ENCODE peak calls at places on chromosomes 7 and 10, in four cellular contexts. T is body of pancreas, X is transverse colon, O is sigmoid colon. B is an unnamed sample.

GRCh38 chr10:104120903-104121484 is 977 bp upstream of the SFR1 start:
- DNase-seq in T (peak), X (peak), O (peak), B (peak)

GRCh38 chr10:119422685-119423509 is 119.6 kb downstream of the RGS10 start:
- DNase-seq in T (no peak), X (no peak), O (no peak), B (no peak)

GRCh38 chr7:133330085-133330484 is 77.2 kb downstream of the EXOC4 start:
- DNase-seq in T (no peak), X (no peak), O (no peak), B (no peak)

GRCh38 chr7:115618676-115619075 is 411.9 kb downstream of the TFEC start:
- DNase-seq in T (no peak), X (no peak), O (no peak), B (no peak)

GRCh38 chr7:130909161-130909836 is 175.3 kb upstream of the KLF14 start:
- DNase-seq in T (no peak), X (no peak), O (no peak), B (no peak)

GRCh38 chr10:82814635-82815034 is 939.6 kb downstream of the NRG3 start:
- DNase-seq in T (no peak), X (no peak), O (no peak), B (no peak)

GRCh38 chr7:32092346-32092745 is 22.1 kb upstream of the PDE1C start:
- DNase-seq in T (no peak), X (no peak), O (no peak), B (no peak)

GRCh38 chr7:99000196-99000903 is 122.0 kb downstream of the TRRAP start:
- DNase-seq in T (no peak), X (no peak), O (no peak), B (no peak)

GRCh38 chr10:125991009-125991788 is 94.8 kb downstream of the FANK1 start:
- DNase-seq in T (no peak), X (no peak), O (no peak), B (no peak)

GRCh38 chr7:102306916-102307677 is 20.4 kb downstream of the SH2B2 start:
- DNase-seq in T (peak), X (peak), O (no peak), B (no peak)

GRCh38 chr10:8365935-8366911 is 311.7 kb downstream of the GATA3 start:
- DNase-seq in T (no peak), X (no peak), O (no peak), B (peak)

GRCh38 chr10:92873029-92873428 is 24.7 kb downstream of the EXOC6 start:
- DNase-seq in T (no peak), X (no peak), O (no peak), B (no peak)

GRCh38 chr7:75951506-75951905 is 36.6 kb downstream of the POR start:
- DNase-seq in T (no peak), X (no peak), O (no peak), B (no peak)

GRCh38 chr7:51356849-51357516 is 40.4 kb upstream of the COBL start:
- DNase-seq in T (peak), X (no peak), O (no peak), B (no peak)

GRCh38 chr7:151057038-151057736 is 510 bp downstream of the CDK5 start:
- DNase-seq in T (no peak), X (no peak), O (peak), B (peak)

GRCh38 chr7:57204411-57204811 is 72.2 kb upstream of the ZNF479 start:
- DNase-seq in T (no peak), X (no peak), O (no peak), B (no peak)

GRCh38 chr10:19874791-19875190 is 58.6 kb downstream of the PLXDC2 start:
- DNase-seq in T (no peak), X (no peak), O (no peak), B (no peak)

GRCh38 chr7:16428672-16429071 is 7.3 kb upstream of the CRPPA start:
- DNase-seq in T (no peak), X (peak), O (no peak), B (no peak)

GRCh38 chr10:98168147-98168546 is 33.7 kb downstream of the R3HCC1L start:
- DNase-seq in T (no peak), X (no peak), O (no peak), B (no peak)

GRCh38 chr10:51230828-51231227 is 156.5 kb downstream of the PRKG1 start:
- DNase-seq in T (no peak), X (no peak), O (no peak), B (no peak)

GRCh38 chr7:75958802-75959543 is 35.4 kb downstream of the TMEM120A start:
- DNase-seq in T (no peak), X (no peak), O (no peak), B (no peak)

GRCh38 chr10:5681930-5682329 is 2.7 kb upstream of the TASOR2 start:
- DNase-seq in T (no peak), X (no peak), O (no peak), B (no peak)

GRCh38 chr10:5684971-5685763 is 529 bp downstream of the TASOR2 start:
- DNase-seq in T (peak), X (peak), O (peak), B (no peak)

GRCh38 chr10:5685764-5686240 is 1.2 kb downstream of the TASOR2 start:
- DNase-seq in T (no peak), X (no peak), O (no peak), B (no peak)

GRCh38 chr10:5683065-5683464 is 1.6 kb upstream of the TASOR2 start:
- DNase-seq in T (no peak), X (no peak), O (no peak), B (no peak)

DNA sequence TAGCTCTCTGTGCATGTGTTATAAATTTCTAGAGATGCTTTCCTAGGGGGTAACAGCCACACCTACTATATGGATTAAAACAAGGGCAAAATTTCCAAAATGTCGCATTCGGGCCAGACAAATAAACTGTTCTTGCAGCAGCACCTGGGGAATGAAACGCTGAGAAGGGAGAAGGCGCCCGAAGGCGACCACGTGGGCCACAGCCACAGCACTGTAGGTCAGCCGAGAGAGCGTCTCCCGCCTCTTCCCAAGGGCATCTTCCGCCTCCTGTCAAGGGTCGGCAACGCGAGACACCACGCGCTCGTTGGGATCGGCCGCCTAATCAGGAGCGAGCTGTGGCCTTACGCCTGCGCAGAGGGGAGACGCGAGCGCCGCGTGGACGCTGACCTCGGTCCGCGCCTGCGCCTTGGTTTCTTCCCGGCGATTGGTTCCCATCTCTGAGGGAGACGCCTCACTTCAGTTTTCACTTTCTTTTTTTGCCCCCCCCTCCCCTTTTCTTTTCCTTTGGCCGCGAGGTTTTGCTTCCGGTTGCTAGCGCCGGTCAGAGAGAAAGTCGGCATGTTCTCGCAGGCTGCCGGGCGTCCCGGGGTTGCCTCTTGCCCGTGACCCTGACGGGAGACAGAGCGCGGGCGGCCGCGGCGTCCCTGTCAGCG is at the start of gene TASOR2:
- DNase-seq in T (peak), X (peak), O (peak), B (peak)
- TF ChIP-seq POLR2A in T (peak), X (peak), O (no peak), B (peak)

GRCh38 chr7:100091411-100092181 is 2.8 kb downstream of the COPS6 start:
- DNase-seq in T (no peak), X (no peak), O (no peak), B (no peak)
- TF ChIP-seq POLR2A in T (no peak), X (no peak), O (no peak), B (no peak)

DNA sequence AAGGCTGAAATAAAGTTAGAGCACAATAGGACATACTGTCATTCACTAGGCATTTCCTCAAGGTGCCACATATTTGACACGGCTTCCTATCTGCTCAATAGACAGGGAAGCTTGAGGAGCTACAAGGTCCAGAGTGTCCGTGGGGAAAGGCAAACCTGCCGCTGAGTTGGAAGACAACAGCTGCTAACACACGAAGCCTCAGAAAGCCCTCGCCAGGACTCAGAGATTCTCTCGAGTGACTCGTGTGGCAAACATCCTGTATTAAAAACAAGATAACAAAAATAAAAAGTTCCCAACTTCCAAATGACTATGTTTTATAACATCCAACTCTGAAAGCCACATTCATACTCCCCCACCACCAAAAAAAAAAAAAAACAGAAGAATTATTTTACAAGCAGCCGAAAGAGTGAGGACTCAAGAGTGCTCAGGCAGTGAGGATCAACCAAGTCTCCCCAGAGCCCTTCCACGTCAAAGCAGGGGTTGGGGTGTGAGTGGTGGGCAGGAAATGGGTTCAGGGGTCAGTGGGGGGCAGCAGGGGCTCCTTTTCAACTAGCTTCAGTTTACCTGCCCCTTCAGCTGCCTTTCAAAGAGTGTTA is 67.6 kb downstream of the STK17A start:
- DNase-seq in T (no peak), X (no peak), O (no peak), B (no peak)
- TF ChIP-seq POLR2A in T (no peak), X (no peak), O (no peak), B (no peak)

GRCh38 chr7:140062528-140063299 is at the start of gene PARP12:
- DNase-seq in T (peak), X (peak), O (peak), B (peak)
- TF ChIP-seq POLR2A in T (peak), X (peak), O (peak), B (peak)

GRCh38 chr7:17942231-17942630 is 1.9 kb upstream of the SNX13 start:
- DNase-seq in T (no peak), X (no peak), O (no peak), B (no peak)

GRCh38 chr7:17941171-17941490 is 837 bp upstream of the SNX13 start:
- DNase-seq in T (no peak), X (no peak), O (no peak), B (no peak)

GRCh38 chr7:17939670-17940301 is 508 bp downstream of the SNX13 start:
- DNase-seq in T (peak), X (peak), O (peak), B (peak)

GRCh38 chr7:17939111-17939669 is 1.1 kb downstream of the SNX13 start:
- DNase-seq in T (no peak), X (no peak), O (no peak), B (no peak)

DNA sequence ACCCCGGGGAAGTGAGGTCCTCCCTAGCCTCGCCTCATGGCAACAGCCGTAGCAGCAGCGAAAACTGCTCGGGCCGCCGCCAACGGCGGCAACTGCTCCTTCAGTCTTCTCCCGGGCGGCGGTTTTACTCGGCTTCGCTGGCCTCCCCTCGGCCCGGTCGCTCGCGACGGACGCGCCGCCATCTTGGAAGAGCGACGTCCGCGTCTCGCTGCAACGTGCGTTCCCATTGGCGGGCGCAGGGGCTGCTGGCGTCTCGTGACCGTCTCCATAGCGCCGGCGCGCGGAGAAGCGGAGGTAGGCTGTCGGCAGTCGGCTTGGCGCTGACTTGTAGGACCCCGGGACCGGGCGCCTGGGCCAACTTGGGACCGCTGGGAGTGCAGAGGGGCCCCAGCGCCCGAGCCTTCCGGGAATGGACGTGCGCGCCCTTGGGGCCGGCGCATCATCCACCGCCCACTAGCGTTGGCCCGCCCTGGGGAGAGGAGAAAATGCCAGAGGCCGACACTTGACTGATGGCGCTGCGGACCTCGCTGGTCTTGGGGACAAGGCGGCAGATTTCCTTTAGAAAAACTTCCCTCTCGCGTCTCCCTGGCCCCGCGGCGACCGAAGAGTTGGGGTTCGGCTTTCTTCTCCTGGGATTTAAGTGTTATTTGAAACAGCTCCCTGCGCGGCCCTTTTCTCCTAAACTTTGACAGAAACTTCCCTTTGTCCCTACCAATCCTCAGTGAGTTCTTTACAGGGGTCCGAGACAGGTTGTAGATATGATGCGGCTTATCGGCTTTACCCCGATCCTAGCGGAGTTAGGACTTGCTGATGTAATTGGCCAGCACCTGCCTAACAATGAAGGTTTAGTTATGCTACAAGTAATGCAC is at the start of gene SNX13:
- DNase-seq in T (peak), X (peak), O (peak), B (peak)
- TF ChIP-seq POLR2A in T (peak), X (peak), O (peak), B (peak)

GRCh38 chr10:128210215-128211063 is 84.2 kb upstream of the MKI67 start:
- DNase-seq in T (peak), X (peak), O (peak), B (no peak)
- TF ChIP-seq POLR2A in T (peak), X (peak), O (no peak), B (no peak)

GRCh38 chr7:139899328-139900020 is 70.4 kb downstream of the TBXAS1 start:
- DNase-seq in T (no peak), X (no peak), O (no peak), B (no peak)

GRCh38 chr7:139901411-139901810 is 72.3 kb downstream of the TBXAS1 start:
- DNase-seq in T (no peak), X (no peak), O (no peak), B (no peak)

GRCh38 chr7:139906879-139907278 is 77.8 kb downstream of the TBXAS1 start:
- DNase-seq in T (no peak), X (no peak), O (no peak), B (no peak)

GRCh38 chr7:139901840-139902370 is 72.8 kb downstream of the TBXAS1 start:
- DNase-seq in T (no peak), X (no peak), O (no peak), B (no peak)

GRCh38 chr7:139902436-139903102 is 73.5 kb downstream of the TBXAS1 start:
- DNase-seq in T (no peak), X (no peak), O (no peak), B (no peak)
- TF ChIP-seq POLR2A in T (no peak), X (no peak), O (no peak), B (no peak)

GRCh38 chr7:125032943-125033342 is 103.3 kb upstream of the POT1 start:
- DNase-seq in T (no peak), X (no peak), O (no peak), B (no peak)

GRCh38 chr7:125033506-125033905 is 103.9 kb upstream of the POT1 start:
- DNase-seq in T (peak), X (no peak), O (no peak), B (no peak)

GRCh38 chr7:125025620-125026019 is 96.0 kb upstream of the POT1 start:
- DNase-seq in T (no peak), X (no peak), O (no peak), B (no peak)

DNA sequence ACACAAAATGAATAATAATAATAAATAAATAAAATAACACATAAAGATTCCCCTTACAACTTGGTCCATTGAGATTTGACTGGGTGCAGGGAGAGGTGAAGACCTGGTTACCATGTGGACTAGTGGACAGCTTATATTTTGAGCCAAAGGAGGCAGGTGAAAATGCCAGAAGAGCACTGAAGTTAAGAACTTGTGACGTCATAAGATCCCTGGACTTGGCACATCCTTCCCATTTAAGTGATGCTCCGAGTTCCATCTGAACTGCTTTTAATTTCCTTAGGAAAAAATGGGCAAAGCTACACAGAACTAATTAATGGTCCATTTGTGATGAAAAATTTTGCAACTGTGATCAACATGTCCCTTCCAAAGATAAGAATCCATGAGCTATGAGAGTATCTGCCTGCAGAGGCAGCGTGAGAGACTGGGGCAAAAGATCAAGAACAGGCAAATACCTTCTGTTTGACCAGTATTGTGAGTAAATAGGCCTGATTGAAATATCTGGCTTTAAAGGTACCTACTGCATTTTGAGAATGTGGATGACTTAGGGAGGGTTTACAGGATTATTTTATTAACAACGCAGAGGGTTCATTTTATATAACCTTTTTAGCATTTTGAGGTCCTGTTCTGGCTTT is 101.2 kb upstream of the POT1 start:
- DNase-seq in T (no peak), X (no peak), O (no peak), B (no peak)
- TF ChIP-seq POLR2A in T (no peak), X (no peak), O (no peak), B (no peak)

DNA sequence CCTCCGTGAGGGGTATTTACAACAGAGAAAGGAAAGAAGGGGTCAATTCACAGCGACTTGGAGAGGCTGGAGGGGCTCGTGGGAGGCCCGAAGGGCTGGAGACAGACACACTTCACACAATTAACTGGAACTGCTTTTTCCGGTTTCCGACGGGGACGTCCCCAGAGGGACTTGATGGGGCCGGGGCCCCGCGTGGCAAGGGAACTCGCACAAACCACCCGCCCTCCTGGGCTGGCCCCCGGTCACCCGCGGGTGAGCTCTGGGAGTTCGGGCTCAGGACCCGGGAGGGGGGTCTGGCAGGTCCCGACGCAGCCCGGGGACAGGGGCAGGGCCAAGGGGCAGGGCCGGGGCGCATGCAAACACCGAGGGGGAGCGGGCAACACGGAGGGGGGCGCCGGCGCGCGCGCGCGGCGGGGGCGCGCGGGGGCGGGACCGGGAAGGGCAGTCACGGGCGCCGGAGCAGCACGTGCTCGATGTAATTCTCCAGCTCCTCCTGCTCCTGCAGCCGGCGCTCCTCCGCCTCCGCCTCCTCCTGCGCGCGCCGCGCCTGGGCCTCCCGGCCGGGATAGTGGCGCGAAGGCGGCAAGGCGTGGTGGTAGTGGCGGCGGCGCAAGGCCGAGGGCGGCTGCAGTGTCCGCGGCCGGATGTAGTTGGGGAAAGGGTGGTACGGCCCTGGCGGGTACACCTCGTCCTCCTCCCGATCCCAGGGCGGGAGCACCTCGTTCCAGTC is 2.7 kb downstream of the VGF start:
- DNase-seq in T (peak), X (peak), O (no peak), B (peak)
- TF ChIP-seq POLR2A in T (no peak), X (no peak), O (no peak), B (peak)